ENCODE peak calls at places on chromosome 2, in nine cellular contexts. K is activated T-cell treated with anti-CD3 and anti-CD28 coated beads for 24 hours, X is HT1080, R is tibial nerve, N is nephron progenitor cell, I is stomach, H is GM12891, Z is amygdala, T is endothelial cell. O is an unnamed sample.
A peak's percentile ranks its signal among the peaks of the same experiment; 100 is the strongest.

GRCh38 chr2:10658041-10658913 is 31.5 kb downstream of the NOL10 start:
- DNase-seq in K (no peak), X (peak; percentile 92), R (no peak), N (no peak), I (no peak), H (no peak), Z (no peak), T (no peak), O (no peak)

GRCh38 chr2:46421361-46421760 is 58.0 kb upstream of the TMEM247 start:
- DNase-seq in K (no peak), X (no peak), R (no peak), N (no peak), I (no peak), H (no peak), Z (no peak), T (no peak), O (no peak)

GRCh38 chr2:85628658-85629057 is 12.7 kb downstream of the USP39 start:
- DNase-seq in K (no peak), X (no peak), R (no peak), N (no peak), I (no peak), H (no peak), Z (no peak), T (no peak), O (no peak)

GRCh38 chr2:239829326-239829725 is 195.8 kb downstream of the NDUFA10 start:
- DNase-seq in K (no peak), X (no peak), R (no peak), N (no peak), I (peak; percentile 14), H (no peak), Z (no peak), T (no peak), O (no peak)

GRCh38 chr2:151277011-151277410 is 12.5 kb downstream of the NMI start:
- DNase-seq in K (no peak), X (no peak), R (no peak), N (no peak), I (no peak), H (no peak), Z (no peak), T (no peak), O (no peak)

GRCh38 chr2:147331790-147332419 is 512.9 kb upstream of the ACVR2A start:
- DNase-seq in K (peak; percentile 16), X (no peak), R (peak; percentile 16), N (peak; percentile 16), I (peak; percentile 34), H (no peak), Z (no peak), T (peak; percentile 53), O (no peak)

GRCh38 chr2:67259581-67260347 is 137.4 kb upstream of the ETAA1 start:
- DNase-seq in K (no peak), X (peak; percentile 70), R (no peak), N (no peak), I (no peak), H (no peak), Z (no peak), T (no peak), O (no peak)

GRCh38 chr2:213069531-213069930 is 81.9 kb downstream of the IKZF2 start:
- DNase-seq in K (no peak), X (no peak), R (no peak), N (no peak), I (no peak), H (no peak), Z (no peak), T (no peak), O (no peak)

GRCh38 chr2:238518127-238518827 is 91.5 kb downstream of the ASB1 start:
- DNase-seq in K (no peak), X (no peak), R (peak; percentile 10), N (no peak), I (no peak), H (no peak), Z (no peak), T (no peak), O (no peak)

GRCh38 chr2:19864369-19864768 is 37.4 kb downstream of the TTC32 start:
- DNase-seq in K (no peak), X (no peak), R (no peak), N (no peak), I (no peak), H (no peak), Z (no peak), T (no peak), O (no peak)

GRCh38 chr2:181123798-181124217 is 143.4 kb downstream of the UBE2E3 start:
- DNase-seq in K (no peak), X (peak; percentile 58), R (no peak), N (no peak), I (no peak), H (peak; percentile 12), Z (no peak), T (no peak), O (no peak)

GRCh38 chr2:131635576-131635975 is 107.9 kb downstream of the CCDC74A start:
- DNase-seq in K (no peak), X (no peak), R (no peak), N (no peak), I (no peak), H (no peak), Z (no peak), T (no peak), O (no peak)

GRCh38 chr2:237966250-237966564 is 607 bp upstream of the UBE2F start:
- DNase-seq in K (no peak), X (no peak), R (no peak), N (no peak), I (no peak), H (no peak), Z (no peak), T (no peak), O (no peak)

GRCh38 chr2:85445316-85446295 is 27.1 kb downstream of the SH2D6 start:
- DNase-seq in K (no peak), X (peak; percentile 42), R (no peak), N (no peak), I (no peak), H (no peak), Z (no peak), T (no peak), O (no peak)

GRCh38 chr2:44233450-44234128 is 41.7 kb upstream of the SLC3A1 start:
- DNase-seq in K (no peak), X (peak; percentile 79), R (no peak), N (no peak), I (no peak), H (no peak), Z (no peak), T (no peak), O (no peak)

GRCh38 chr2:237413293-237414055 is 490 bp downstream of the COL6A3 start:
- DNase-seq in K (no peak), X (no peak), R (no peak), N (no peak), I (no peak), H (no peak), Z (no peak), T (no peak), O (no peak)

GRCh38 chr2:69577467-69578200 is 65.9 kb downstream of the AAK1 start:
- DNase-seq in K (no peak), X (no peak), R (no peak), N (no peak), I (no peak), H (no peak), Z (no peak), T (no peak), O (no peak)

GRCh38 chr2:164786787-164787186 is 54.8 kb downstream of the COBLL1 start:
- DNase-seq in K (no peak), X (no peak), R (no peak), N (no peak), I (no peak), H (no peak), Z (no peak), T (no peak), O (no peak)

GRCh38 chr2:159614534-159615186 is 1.7 kb downstream of the BAZ2B start:
- DNase-seq in K (no peak), X (peak; percentile 60), R (no peak), N (no peak), I (no peak), H (no peak), Z (no peak), T (no peak), O (no peak)

GRCh38 chr2:230941202-230942180 is 16.4 kb upstream of the GPR55 start:
- DNase-seq in K (no peak), X (no peak), R (no peak), N (no peak), I (peak; percentile 11), H (no peak), Z (no peak), T (no peak), O (no peak)

GRCh38 chr2:223819891-223820290 is 17.5 kb downstream of the AP1S3 start:
- DNase-seq in K (no peak), X (no peak), R (no peak), N (no peak), I (no peak), H (no peak), Z (no peak), T (no peak), O (no peak)

GRCh38 chr2:232897971-232898408 is 27.9 kb downstream of the SNORC start:
- DNase-seq in K (peak; percentile 39), X (no peak), R (no peak), N (no peak), I (peak; percentile 22), H (no peak), Z (no peak), T (no peak), O (no peak)

GRCh38 chr2:173523497-173523896 is 168.8 kb downstream of the CDCA7 start:
- DNase-seq in K (no peak), X (no peak), R (peak; percentile 17), N (no peak), I (no peak), H (no peak), Z (no peak), T (no peak), O (no peak)

GRCh38 chr2:105746177-105747080 is 1.7 kb downstream of the NCK2 start:
- DNase-seq in K (peak; percentile 84), X (no peak), R (peak; percentile 51), N (peak; percentile 74), I (peak; percentile 89), H (peak; percentile 56), Z (no peak), T (peak; percentile 40), O (no peak)

GRCh38 chr2:185335879-185336278 is 402.7 kb upstream of the FSIP2 start:
- DNase-seq in K (no peak), X (peak; percentile 15), R (no peak), N (no peak), I (no peak), H (no peak), Z (no peak), T (no peak), O (no peak)

GRCh38 chr2:238415036-238415764 is 11.5 kb upstream of the ASB1 start:
- DNase-seq in K (no peak), X (no peak), R (no peak), N (no peak), I (peak; percentile 24), H (no peak), Z (no peak), T (no peak), O (no peak)

GRCh38 chr2:67108231-67108630 is 288.9 kb upstream of the ETAA1 start:
- DNase-seq in K (no peak), X (no peak), R (no peak), N (no peak), I (no peak), H (no peak), Z (no peak), T (no peak), O (no peak)